ENCODE peak calls at places on chromosome 4, in four cellular contexts. J, N, I and M are unnamed samples.

GRCh38 chr4:112916868-112917267 is 132.6 kb upstream of the ANK2 start:
- DNase-seq in J (no peak), I (peak), N (peak), M (no peak)

GRCh38 chr4:165096776-165097175 is 15.9 kb downstream of the TMEM192 start:
- DNase-seq in N (peak), I (peak), J (no peak), M (no peak)

GRCh38 chr4:176845636-176846035 is 52.9 kb upstream of the VEGFC start:
- DNase-seq in I (no peak), J (no peak), N (no peak), M (no peak)

GRCh38 chr4:5973486-5974220 is 44.6 kb downstream of the C4orf50 start:
- DNase-seq in I (no peak), J (no peak), N (no peak), M (no peak)

GRCh38 chr4:184343400-184344177 is 125.9 kb upstream of the ENPP6 start:
- DNase-seq in I (peak), J (peak), N (peak), M (peak)

GRCh38 chr4:87499415-87500106 is 29.6 kb downstream of the SPARCL1 start:
- DNase-seq in J (no peak), I (no peak), N (no peak), M (no peak)

GRCh38 chr4:1040344-1041146 is 29.1 kb downstream of the FGFRL1 start:
- DNase-seq in N (no peak), I (no peak), J (no peak), M (no peak)

GRCh38 chr4:66095065-66095464 is 424.8 kb upstream of the EPHA5 start:
- DNase-seq in I (no peak), J (no peak), N (no peak), M (no peak)

GRCh38 chr4:8427761-8428287 is 12.7 kb downstream of the ACOX3 start:
- DNase-seq in N (peak), J (no peak), I (peak), M (no peak)

GRCh38 chr4:8297141-8297601 is 27.6 kb downstream of the HTRA3 start:
- DNase-seq in I (no peak), N (no peak), J (no peak), M (no peak)

GRCh38 chr4:147831452-147832192 is 99.7 kb downstream of the ARHGAP10 start:
- DNase-seq in I (peak), N (peak), J (no peak), M (no peak)

GRCh38 chr4:158159054-158159717 is 13.6 kb downstream of the GASK1B start:
- DNase-seq in N (peak), J (no peak), I (no peak), M (no peak)

GRCh38 chr4:3039706-3040366 is 34.5 kb downstream of the HTT-AS start:
- DNase-seq in J (no peak), I (no peak), N (no peak), M (no peak)

GRCh38 chr4:173477016-173477415 is 53.0 kb downstream of the HAND2 start:
- DNase-seq in N (no peak), I (no peak), J (no peak), M (no peak)

GRCh38 chr4:110484767-110485166 is 8.8 kb downstream of the ENPEP start:
- DNase-seq in I (peak), J (no peak), N (peak), M (no peak)

GRCh38 chr4:8731364-8731763 is 138.8 kb downstream of the CPZ start:
- DNase-seq in J (no peak), N (no peak), I (no peak), M (peak)

GRCh38 chr4:53478671-53479456 is 101.4 kb downstream of the FIP1L1 start:
- DNase-seq in N (peak), J (no peak), I (no peak), M (no peak)

GRCh38 chr4:88286897-88287296 is 2.5 kb upstream of the PPM1K start:
- DNase-seq in J (no peak), N (no peak), I (no peak), M (no peak)

GRCh38 chr4:70706516-70706915 is 15.2 kb upstream of the RUFY3 start:
- DNase-seq in I (no peak), J (no peak), N (peak), M (no peak)
- H4K5ac ChIP-seq in I (no peak), J (no peak), N (no peak), M (no peak)

DNA sequence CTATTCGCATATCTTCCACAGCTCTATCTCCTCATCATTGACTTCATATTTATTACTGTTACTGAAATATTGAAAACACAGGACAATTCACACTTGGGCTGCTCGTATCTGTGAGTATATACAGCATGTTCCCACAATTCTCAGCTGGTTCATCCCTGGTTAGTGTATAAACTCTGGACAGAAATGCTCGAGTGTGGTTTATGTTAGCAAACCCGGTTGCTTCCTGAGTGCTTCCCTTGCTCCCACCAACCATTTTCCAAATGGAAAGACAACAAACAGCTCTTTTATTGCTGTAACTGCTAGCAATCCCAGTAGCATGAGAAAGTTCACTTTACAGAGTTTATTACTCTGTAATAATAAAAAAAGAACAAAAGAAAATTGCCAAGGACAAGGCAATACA is 134.3 kb upstream of the GUCY1A1 start:
- DNase-seq in J (no peak), I (no peak), N (no peak), M (no peak)
- H2BK120ac ChIP-seq in J (no peak), I (no peak), N (no peak), M (no peak)

GRCh38 chr4:25290490-25291067 is 22.0 kb upstream of the ZCCHC4 start:
- DNase-seq in N (no peak), I (peak), J (no peak), M (no peak)
- H4K5ac ChIP-seq in N (no peak), I (no peak), J (no peak), M (no peak)

DNA sequence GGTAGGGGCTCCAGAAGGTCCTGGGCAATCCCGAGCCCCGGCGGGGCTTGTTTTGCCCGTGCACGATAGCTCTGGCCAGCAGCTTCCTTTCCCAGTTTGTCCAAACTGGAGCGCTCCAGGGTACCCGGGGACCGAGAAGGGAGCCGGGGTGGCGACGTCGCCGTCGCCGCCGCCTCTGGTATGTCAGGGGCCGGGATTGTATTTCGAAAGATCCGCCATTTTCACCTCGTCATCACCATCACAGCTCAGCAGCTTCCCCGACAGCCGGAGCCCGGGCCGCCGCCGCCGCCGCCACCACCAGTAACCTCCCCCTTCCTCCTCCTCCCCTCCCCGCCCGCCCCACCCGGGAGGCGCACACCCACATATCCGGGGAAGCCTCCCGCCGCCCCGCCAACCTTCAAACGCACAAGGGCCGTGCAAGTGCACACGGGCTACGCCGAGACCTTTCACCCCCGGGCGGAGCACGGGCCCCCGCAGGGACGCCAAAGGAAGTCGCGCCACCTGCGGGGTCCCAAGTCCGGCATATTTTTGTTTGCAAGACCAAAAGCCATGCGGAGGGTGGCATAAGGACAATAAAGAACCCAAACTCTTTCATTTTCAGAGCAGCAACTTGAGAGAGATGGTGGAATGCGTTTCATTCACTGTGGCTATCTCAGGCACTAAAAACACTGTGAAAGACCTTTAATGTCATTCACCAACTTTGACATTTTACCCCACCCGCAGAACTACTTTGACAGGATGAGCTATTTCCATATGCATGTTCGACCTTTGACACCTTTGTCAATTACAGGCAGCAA is at the start of gene LIN54:
- DNase-seq in J (peak), I (peak), N (peak), M (peak)
- H2BK120ac ChIP-seq in J (no peak), I (peak), N (peak), M (no peak)

DNA sequence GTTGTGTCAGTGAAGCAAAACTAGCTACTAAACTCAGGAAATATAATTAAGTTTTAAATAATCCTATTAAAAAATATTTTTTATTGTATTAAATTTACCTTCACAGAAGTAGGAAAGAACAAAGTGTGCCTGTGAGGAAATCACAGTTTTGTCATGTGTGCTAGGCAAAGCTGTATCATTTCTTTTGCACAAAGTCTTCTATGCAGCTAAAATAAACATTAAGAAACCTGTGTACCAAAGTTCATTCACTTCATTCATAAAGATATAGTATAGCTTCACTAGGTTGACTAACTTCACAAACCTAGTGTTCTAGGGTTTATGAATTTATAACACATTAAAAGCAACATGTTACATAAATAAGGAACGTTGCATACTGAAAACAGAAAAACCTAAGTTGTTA is 131.0 kb downstream of the PDS5A start:
- DNase-seq in N (no peak), I (no peak), J (no peak), M (no peak)
- H4K5ac ChIP-seq in N (no peak), I (no peak), J (no peak), M (no peak)

GRCh38 chr4:36771411-36772153 is 473.0 kb upstream of the NWD2 start:
- DNase-seq in N (no peak), J (no peak), I (no peak), M (no peak)
- H2BK120ac ChIP-seq in N (no peak), J (no peak), I (no peak), M (no peak)

GRCh38 chr4:20370284-20370683 is 118.6 kb downstream of the SLIT2 start:
- DNase-seq in I (no peak), N (peak), J (no peak), M (no peak)
- H4K5ac ChIP-seq in I (no peak), N (no peak), J (no peak), M (no peak)

GRCh38 chr4:101835121-101835904 is 44.8 kb downstream of the BANK1 start:
- DNase-seq in I (no peak), N (peak), J (no peak), M (no peak)

GRCh38 chr4:101833455-101833854 is 42.9 kb downstream of the BANK1 start:
- DNase-seq in N (no peak), I (no peak), J (no peak), M (no peak)

GRCh38 chr4:101825953-101826352 is 35.4 kb downstream of the BANK1 start:
- DNase-seq in N (no peak), J (no peak), I (no peak), M (no peak)

GRCh38 chr4:101831816-101832215 is 41.3 kb downstream of the BANK1 start:
- DNase-seq in I (peak), N (no peak), J (no peak), M (no peak)
- H2BK120ac ChIP-seq in I (no peak), N (no peak), J (no peak), M (no peak)